ENCODE peak calls at places on chromosomes 13 and 19, in nine cellular contexts. X is activated CD4-positive, alpha-beta T cell treated with anti-CD3 and anti-CD28 coated beads, Interleukin-2, amount 50 U/mL, for 48 hours; I is effector memory CD4-positive, alpha-beta T cell; B is osteocyte; R is ACHN; Z is IMR-90; W is dermis microvascular lymphatic vessel endothelial cell; Y is testis; J is EL. U is an unnamed sample.

GRCh38 chr13:33514362-33514761 is 228.8 kb upstream of the STARD13 start:
- DNase-seq in J (no peak), X (no peak), B (no peak), R (peak; percentile 0), Y (no peak), I (no peak), Z (no peak), W (no peak), U (no peak)

GRCh38 chr19:54201980-54202379 is 1.3 kb downstream of the RPS9 start:
- DNase-seq in B (no peak), X (no peak), W (no peak), J (no peak), Y (no peak), I (no peak), Z (no peak), R (no peak), U (no peak)

GRCh38 chr19:11261431-11261901 is 858 bp downstream of the DOCK6 start:
- DNase-seq in J (no peak), X (no peak), W (no peak), B (no peak), Y (no peak), I (no peak), R (no peak), Z (no peak), U (no peak)

GRCh38 chr13:50365300-50365682 is 350.0 kb downstream of the KCNRG start:
- DNase-seq in W (no peak), Y (no peak), X (no peak), B (no peak), Z (no peak), I (no peak), R (no peak), J (no peak), U (peak; percentile 2)

GRCh38 chr13:73883162-73883561 is 251.0 kb downstream of the KLF12 start:
- DNase-seq in Y (no peak), J (no peak), R (no peak), Z (no peak), I (no peak), W (no peak), X (no peak), B (no peak), U (no peak)

GRCh38 chr13:110262082-110262436 is 44.9 kb downstream of the COL4A1 start:
- DNase-seq in Y (no peak), I (no peak), R (no peak), X (no peak), Z (no peak), B (peak; percentile 63), J (no peak), W (no peak), U (no peak)

GRCh38 chr19:31553112-31553843 is 204.0 kb upstream of the TSHZ3 start:
- DNase-seq in B (no peak), W (no peak), J (no peak), Z (no peak), Y (no peak), X (no peak), I (no peak), R (no peak), U (no peak)

GRCh38 chr19:2309734-2310362 is 1.9 kb upstream of the LINGO3 start:
- DNase-seq in I (no peak), Y (peak; percentile 43), W (no peak), X (no peak), Z (peak; percentile 54), J (peak; percentile 52), B (no peak), R (no peak), U (no peak)

GRCh38 chr13:27922974-27923612 is 3.3 kb downstream of the PDX1 start:
- DNase-seq in Z (no peak), X (no peak), I (no peak), B (no peak), R (no peak), J (no peak), Y (no peak), W (no peak), U (no peak)

GRCh38 chr13:31201341-31202024 is 1.7 kb downstream of the B3GLCT start:
- DNase-seq in Z (peak; percentile 59), B (no peak), X (no peak), Y (peak; percentile 29), R (no peak), W (no peak), J (peak; percentile 71), I (no peak), U (no peak)

GRCh38 chr19:20278342-20278741 is 111.3 kb downstream of the ZNF486 start:
- DNase-seq in R (no peak), J (no peak), X (no peak), W (no peak), Z (no peak), B (no peak), I (peak; percentile 0), Y (no peak), U (peak; percentile 1)

GRCh38 chr13:30652746-30653145 is 35.0 kb downstream of the USPL1 start:
- DNase-seq in X (no peak), Y (no peak), Z (no peak), W (no peak), B (no peak), R (no peak), I (no peak), J (no peak), U (no peak)

GRCh38 chr13:51249254-51249653 is 27.1 kb downstream of the FAM124A start:
- DNase-seq in W (no peak), Y (no peak), J (no peak), B (no peak), Z (peak; percentile 2), X (no peak), I (no peak), R (no peak), U (no peak)

U was measured in Calu3.